ENCODE peak calls at places on chromosomes 16 and 17, in four cellular contexts. E is activated CD8-positive, alpha-beta memory T cell treated with anti-CD3 and anti-CD28 coated beads for 4 hours; B is T-helper 17 cell; D is HFF-Myc. T is an unnamed sample.

GRCh38 chr16:82178352-82178751 is 8.3 kb upstream of the MPHOSPH6 start:
- DNase-seq in E (no peak), B (no peak), D (no peak), T (no peak)

GRCh38 chr17:50361561-50362480 is 11.2 kb downstream of the MRPL27 start:
- DNase-seq in E (peak; percentile 24), B (peak; percentile 40), D (peak; percentile 39), T (peak; percentile 44)

GRCh38 chr16:67490330-67491096 is 7.2 kb upstream of the AGRP start:
- DNase-seq in E (no peak), B (no peak), D (no peak), T (no peak)

GRCh38 chr16:81650982-81651562 is 128.0 kb upstream of the PLCG2 start:
- DNase-seq in E (no peak), B (no peak), D (no peak), T (no peak)

GRCh38 chr17:37742114-37742761 is 2.6 kb downstream of the HNF1B start:
- DNase-seq in E (no peak), B (no peak), D (no peak), T (no peak)

GRCh38 chr16:3879258-3879886 is 1.1 kb downstream of the CREBBP start:
- DNase-seq in E (no peak), B (peak; percentile 13), D (no peak), T (no peak)

GRCh38 chr17:56608941-56609340 is 15.4 kb downstream of the NOG start:
- DNase-seq in E (no peak), B (no peak), D (no peak), T (no peak)

GRCh38 chr17:7478276-7479138 is 924 bp downstream of the ZBTB4 start:
- DNase-seq in E (peak; percentile 33), B (peak; percentile 61), D (no peak), T (no peak)

T was measured in NCI-H748 treated with DMSO at 0.1 percent for 48 hours.